ENCODE peak calls at places on chromosomes 11 and 22, in nine cellular contexts. One of them, this sample, is unnamed.

GRCh38 chr11:63179446-63180068 is 35.5 kb upstream of the SLC22A24 start:
- DNase-seq in GM23248: no peak
- DNase-seq in NCI-H2081: no peak
- DNase-seq in RWPE1: no peak
- DNase-seq in caudate nucleus: no peak
- DNase-seq in GF-D8: no peak
- DNase-seq in stimulated activated CD4-positive, alpha-beta T cell treated with anti-CD3 and anti-CD28 coated beads, Interleukin-2, amount 100 ng/mL, for 48 hours: no peak
- DNase-seq in psoas muscle: no peak
- DNase-seq in stimulated activated naive CD8-positive, alpha-beta T cell treated with anti-CD3 and anti-CD28 coated beads, Interleukin-15, Interleukin-2, amounts not matched to agents 100 U/mL and 50 U/mL, for 24 hours: no peak
- DNase-seq in this sample: no peak

GRCh38 chr22:45544588-45545170 is 42.0 kb downstream of the FBLN1 start:
- DNase-seq in GF-D8: no peak
- DNase-seq in psoas muscle: no peak
- DNase-seq in NCI-H2081: no peak
- DNase-seq in stimulated activated naive CD8-positive, alpha-beta T cell treated with anti-CD3 and anti-CD28 coated beads, Interleukin-15, Interleukin-2, amounts not matched to agents 100 U/mL and 50 U/mL, for 24 hours: no peak
- DNase-seq in GM23248: peak
- DNase-seq in caudate nucleus: no peak
- DNase-seq in RWPE1: no peak
- DNase-seq in stimulated activated CD4-positive, alpha-beta T cell treated with anti-CD3 and anti-CD28 coated beads, Interleukin-2, amount 100 ng/mL, for 48 hours: no peak
- DNase-seq in this sample: no peak

GRCh38 chr11:27716216-27716615 is 16.0 kb upstream of the BDNF start:
- DNase-seq in GM23248: no peak
- DNase-seq in psoas muscle: no peak
- DNase-seq in GF-D8: no peak
- DNase-seq in RWPE1: no peak
- DNase-seq in stimulated activated naive CD8-positive, alpha-beta T cell treated with anti-CD3 and anti-CD28 coated beads, Interleukin-15, Interleukin-2, amounts not matched to agents 100 U/mL and 50 U/mL, for 24 hours: no peak
- DNase-seq in caudate nucleus: no peak
- DNase-seq in stimulated activated CD4-positive, alpha-beta T cell treated with anti-CD3 and anti-CD28 coated beads, Interleukin-2, amount 100 ng/mL, for 48 hours: no peak
- DNase-seq in NCI-H2081: no peak
- DNase-seq in this sample: no peak

GRCh38 chr22:16960884-16961249 is 47.2 kb downstream of the GAB4 start:
- DNase-seq in stimulated activated CD4-positive, alpha-beta T cell treated with anti-CD3 and anti-CD28 coated beads, Interleukin-2, amount 100 ng/mL, for 48 hours: no peak
- DNase-seq in NCI-H2081: no peak
- DNase-seq in psoas muscle: no peak
- DNase-seq in GF-D8: no peak
- DNase-seq in stimulated activated naive CD8-positive, alpha-beta T cell treated with anti-CD3 and anti-CD28 coated beads, Interleukin-15, Interleukin-2, amounts not matched to agents 100 U/mL and 50 U/mL, for 24 hours: no peak
- DNase-seq in GM23248: no peak
- DNase-seq in caudate nucleus: no peak
- DNase-seq in RWPE1: no peak
- DNase-seq in this sample: no peak

GRCh38 chr11:71283960-71284359 is 31.6 kb upstream of the SHANK2 start:
- DNase-seq in stimulated activated naive CD8-positive, alpha-beta T cell treated with anti-CD3 and anti-CD28 coated beads, Interleukin-15, Interleukin-2, amounts not matched to agents 100 U/mL and 50 U/mL, for 24 hours: no peak
- DNase-seq in RWPE1: peak
- DNase-seq in caudate nucleus: no peak
- DNase-seq in NCI-H2081: no peak
- DNase-seq in GM23248: no peak
- DNase-seq in psoas muscle: no peak
- DNase-seq in stimulated activated CD4-positive, alpha-beta T cell treated with anti-CD3 and anti-CD28 coated beads, Interleukin-2, amount 100 ng/mL, for 48 hours: no peak
- DNase-seq in GF-D8: no peak
- DNase-seq in this sample: no peak

GRCh38 chr11:74141274-74141695 is 29.5 kb downstream of the C2CD3 start:
- DNase-seq in caudate nucleus: no peak
- DNase-seq in stimulated activated CD4-positive, alpha-beta T cell treated with anti-CD3 and anti-CD28 coated beads, Interleukin-2, amount 100 ng/mL, for 48 hours: no peak
- DNase-seq in GF-D8: no peak
- DNase-seq in NCI-H2081: no peak
- DNase-seq in RWPE1: no peak
- DNase-seq in psoas muscle: no peak
- DNase-seq in stimulated activated naive CD8-positive, alpha-beta T cell treated with anti-CD3 and anti-CD28 coated beads, Interleukin-15, Interleukin-2, amounts not matched to agents 100 U/mL and 50 U/mL, for 24 hours: no peak
- DNase-seq in GM23248: peak
- DNase-seq in this sample: peak

GRCh38 chr11:131483453-131483852 is 113.0 kb downstream of the NTM start:
- DNase-seq in stimulated activated CD4-positive, alpha-beta T cell treated with anti-CD3 and anti-CD28 coated beads, Interleukin-2, amount 100 ng/mL, for 48 hours: no peak
- DNase-seq in caudate nucleus: no peak
- DNase-seq in psoas muscle: no peak
- DNase-seq in stimulated activated naive CD8-positive, alpha-beta T cell treated with anti-CD3 and anti-CD28 coated beads, Interleukin-15, Interleukin-2, amounts not matched to agents 100 U/mL and 50 U/mL, for 24 hours: no peak
- DNase-seq in GF-D8: no peak
- DNase-seq in GM23248: no peak
- DNase-seq in RWPE1: no peak
- DNase-seq in NCI-H2081: no peak
- DNase-seq in this sample: no peak

GRCh38 chr22:44400763-44401060 is 88.0 kb upstream of the SHISAL1 start:
- DNase-seq in psoas muscle: no peak
- DNase-seq in stimulated activated CD4-positive, alpha-beta T cell treated with anti-CD3 and anti-CD28 coated beads, Interleukin-2, amount 100 ng/mL, for 48 hours: no peak
- DNase-seq in stimulated activated naive CD8-positive, alpha-beta T cell treated with anti-CD3 and anti-CD28 coated beads, Interleukin-15, Interleukin-2, amounts not matched to agents 100 U/mL and 50 U/mL, for 24 hours: no peak
- DNase-seq in NCI-H2081: no peak
- DNase-seq in caudate nucleus: no peak
- DNase-seq in GM23248: no peak
- DNase-seq in RWPE1: no peak
- DNase-seq in GF-D8: no peak
- DNase-seq in this sample: no peak